ENCODE peak calls at places on chromosomes 13 and 19, in seven cellular contexts. T is ELF-1; P is GM03348; B is stimulated activated naive CD8-positive, alpha-beta T cell treated with anti-CD3 and anti-CD28 coated beads, Interleukin-15, Interleukin-2, amounts not matched to agents 100 U/mL and 50 U/mL, for 24 hours; C is Peyer's patch; Y is IMR-90; A is NCI-H526 treated with DMSO at 0.1 percent for 48 hours. Z is an unnamed sample.

GRCh38 chr19:58575183-58576041 is 2.3 kb upstream of the MZF1 start:
- DNase-seq in T (peak), P (peak), B (peak), C (peak), Y (peak), A (no peak), Z (peak)

GRCh38 chr19:18349524-18350128 is 9.2 kb downstream of the PGPEP1 start:
- DNase-seq in T (peak), P (peak), B (peak), C (peak), Y (peak), A (no peak), Z (peak)

GRCh38 chr19:44725251-44725650 is 23.3 kb upstream of the BCL3 start:
- DNase-seq in T (no peak), P (no peak), B (no peak), C (peak), Y (no peak), A (no peak), Z (no peak)

GRCh38 chr19:3243851-3244700 is 19.6 kb downstream of the CELF5 start:
- DNase-seq in T (peak), P (peak), B (peak), C (peak), Y (peak), A (no peak), Z (peak)

GRCh38 chr19:3324405-3324856 is 42.0 kb upstream of the NFIC start:
- DNase-seq in T (peak), P (peak), B (peak), C (peak), Y (no peak), A (no peak), Z (no peak)

GRCh38 chr19:3613765-3614661 is 7.3 kb upstream of the TBXA2R start:
- DNase-seq in T (no peak), P (no peak), B (no peak), C (no peak), Y (no peak), A (no peak), Z (no peak)

GRCh38 chr13:76884571-76885202 is 1.5 kb downstream of the KCTD12 start:
- DNase-seq in T (no peak), P (peak), B (no peak), C (no peak), Y (peak), A (no peak), Z (no peak)

GRCh38 chr19:54430306-54431254 is 15.3 kb downstream of the TTYH1 start:
- DNase-seq in T (peak), P (peak), B (peak), C (peak), Y (no peak), A (peak), Z (peak)

GRCh38 chr13:78572459-78572858 is 30.9 kb downstream of the POU4F1 start:
- DNase-seq in T (no peak), P (no peak), B (no peak), C (no peak), Y (no peak), A (no peak), Z (no peak)

GRCh38 chr13:42218576-42218975 is 53.4 kb upstream of the AKAP11 start:
- DNase-seq in T (no peak), P (no peak), B (no peak), C (no peak), Y (no peak), A (no peak), Z (no peak)

GRCh38 chr19:18665771-18666202 is 17.7 kb upstream of the CRTC1 start:
- DNase-seq in T (no peak), P (no peak), B (no peak), C (no peak), Y (no peak), A (no peak), Z (no peak)

GRCh38 chr13:61950828-61951227 is 535.2 kb upstream of the PCDH20 start:
- DNase-seq in T (no peak), P (no peak), B (no peak), C (no peak), Y (no peak), A (no peak), Z (no peak)

GRCh38 chr13:19772306-19772705 is 10.4 kb downstream of the PSPC1 start:
- DNase-seq in T (no peak), P (peak), B (no peak), C (no peak), Y (peak), A (no peak), Z (no peak)

GRCh38 chr13:59409211-59409610 is 754.5 kb downstream of the DIAPH3 start:
- DNase-seq in T (peak), P (no peak), B (no peak), C (no peak), Y (peak), A (no peak), Z (peak)

GRCh38 chr19:53983457-53984289 is 7.8 kb upstream of the CACNG6 start:
- DNase-seq in T (no peak), P (no peak), B (no peak), C (no peak), Y (no peak), A (no peak), Z (no peak)

GRCh38 chr19:20968092-20968491 is 45.0 kb downstream of the ZNF85 start:
- DNase-seq in T (no peak), P (no peak), B (no peak), C (no peak), Y (no peak), A (no peak), Z (no peak)

GRCh38 chr19:41221514-41222205 is 2.6 kb downstream of the AXL start:
- DNase-seq in T (no peak), P (no peak), B (no peak), C (no peak), Y (no peak), A (no peak), Z (peak)

GRCh38 chr19:17125728-17126677 is 50.4 kb downstream of the MYO9B start:
- DNase-seq in T (no peak), P (no peak), B (peak), C (peak), Y (peak), A (no peak), Z (no peak)

GRCh38 chr13:21590231-21590630 is 13.7 kb downstream of the MICU2 start:
- DNase-seq in T (no peak), P (no peak), B (no peak), C (no peak), Y (peak), A (no peak), Z (no peak)

GRCh38 chr13:38998739-38999138 is 8.1 kb upstream of the STOML3 start:
- DNase-seq in T (no peak), P (no peak), B (no peak), C (no peak), Y (no peak), A (no peak), Z (no peak)

GRCh38 chr19:10936661-10937084 is 8.1 kb downstream of the TIMM29 start:
- DNase-seq in T (peak), P (peak), B (peak), C (peak), Y (peak), A (peak), Z (peak)

GRCh38 chr19:48390188-48391099 is 907 bp downstream of the KDELR1 start:
- DNase-seq in T (peak), P (peak), B (peak), C (peak), Y (peak), A (no peak), Z (peak)

GRCh38 chr13:72204291-72204690 is 337.3 kb upstream of the DACH1 start:
- DNase-seq in T (no peak), P (no peak), B (no peak), C (no peak), Y (no peak), A (no peak), Z (no peak)

GRCh38 chr19:10419646-10420443 is 493 bp upstream of the PDE4A start:
- DNase-seq in T (peak), P (peak), B (peak), C (no peak), Y (peak), A (no peak), Z (peak)

Z was measured in islet precursor cell.